ENCODE peak calls at places on chromosomes 11 and 22, in five cellular contexts. One of them, this sample, is unnamed.

GRCh38 chr11:115808351-115808940 is 304.2 kb upstream of the CADM1 start:
- DNase-seq in A549: no peak
- DNase-seq in IMR-90: no peak
- DNase-seq in HCT116: no peak
- DNase-seq in GM12878: no peak
- DNase-seq in this sample: no peak

GRCh38 chr11:109864834-109865557 is 228.2 kb upstream of the ZC3H12C start:
- DNase-seq in A549: no peak
- DNase-seq in IMR-90: peak
- DNase-seq in GM12878: no peak
- DNase-seq in HCT116: no peak
- DNase-seq in this sample: peak

GRCh38 chr11:97683733-97684132 is 1293.9 kb downstream of the JRKL start:
- DNase-seq in HCT116: no peak
- DNase-seq in IMR-90: no peak
- DNase-seq in A549: no peak
- DNase-seq in GM12878: no peak
- DNase-seq in this sample: no peak

GRCh38 chr11:119538748-119539147 is 115.8 kb upstream of the THY1 start:
- DNase-seq in HCT116: no peak
- DNase-seq in GM12878: no peak
- DNase-seq in IMR-90: no peak
- DNase-seq in A549: no peak
- DNase-seq in this sample: no peak

GRCh38 chr11:105838668-105839403 is 183.2 kb downstream of the MSANTD4 start:
- DNase-seq in A549: no peak
- DNase-seq in GM12878: no peak
- DNase-seq in IMR-90: peak
- DNase-seq in HCT116: peak
- DNase-seq in this sample: no peak

GRCh38 chr11:86999859-87000753 is 37.6 kb upstream of the TMEM135 start:
- DNase-seq in IMR-90: peak
- DNase-seq in A549: no peak
- DNase-seq in GM12878: no peak
- DNase-seq in HCT116: no peak
- DNase-seq in this sample: peak

GRCh38 chr11:34068098-34068497 is 16.6 kb downstream of the CAPRIN1 start:
- DNase-seq in A549: no peak
- DNase-seq in IMR-90: peak
- DNase-seq in HCT116: no peak
- DNase-seq in GM12878: no peak
- DNase-seq in this sample: peak

GRCh38 chr22:50703726-50704509 is 31.3 kb downstream of the SHANK3 start:
- DNase-seq in A549: no peak
- DNase-seq in IMR-90: no peak
- DNase-seq in HCT116: no peak
- DNase-seq in GM12878: no peak
- DNase-seq in this sample: no peak

GRCh38 chr22:30325724-30326703 is 727 bp downstream of the TBC1D10A start:
- DNase-seq in HCT116: no peak
- DNase-seq in A549: no peak
- DNase-seq in IMR-90: no peak
- DNase-seq in GM12878: no peak
- DNase-seq in this sample: no peak

GRCh38 chr11:1296287-1296686 is 13.1 kb downstream of the TOLLIP start:
- DNase-seq in A549: no peak
- DNase-seq in IMR-90: no peak
- DNase-seq in HCT116: no peak
- DNase-seq in GM12878: no peak
- DNase-seq in this sample: no peak

GRCh38 chr11:73648629-73649046 is 2.3 kb downstream of the PLEKHB1 start:
- DNase-seq in HCT116: no peak
- DNase-seq in A549: no peak
- DNase-seq in GM12878: no peak
- DNase-seq in IMR-90: no peak
- DNase-seq in this sample: no peak

GRCh38 chr11:130179396-130180306 is 20.1 kb downstream of the ST14 start:
- DNase-seq in HCT116: no peak
- DNase-seq in IMR-90: no peak
- DNase-seq in A549: no peak
- DNase-seq in GM12878: no peak
- DNase-seq in this sample: no peak

GRCh38 chr11:130180896-130181294 is 21.3 kb downstream of the ST14 start:
- DNase-seq in A549: no peak
- DNase-seq in GM12878: no peak
- DNase-seq in HCT116: no peak
- DNase-seq in IMR-90: no peak
- DNase-seq in this sample: no peak

GRCh38 chr11:130180491-130180890 is 20.9 kb downstream of the ST14 start:
- DNase-seq in GM12878: no peak
- DNase-seq in HCT116: no peak
- DNase-seq in IMR-90: peak
- DNase-seq in A549: no peak
- DNase-seq in this sample: no peak

GRCh38 chr11:130178992-130179391 is 19.4 kb downstream of the ST14 start:
- DNase-seq in GM12878: no peak
- DNase-seq in A549: no peak
- DNase-seq in HCT116: no peak
- DNase-seq in IMR-90: no peak
- DNase-seq in this sample: no peak

GRCh38 chr11:130181295-130182272 is 22.0 kb downstream of the ST14 start:
- DNase-seq in IMR-90: peak
- DNase-seq in GM12878: no peak
- DNase-seq in HCT116: no peak
- DNase-seq in A549: peak
- DNase-seq in this sample: no peak
- TF ChIP-seq POLR2A in IMR-90: no peak
- TF ChIP-seq POLR2A in GM12878: no peak
- TF ChIP-seq POLR2A in HCT116: no peak
- TF ChIP-seq POLR2A in A549: no peak
- TF ChIP-seq POLR2A in this sample: no peak

GRCh38 chr11:27477831-27478230 is 5.2 kb upstream of the LGR4 start:
- DNase-seq in HCT116: no peak
- DNase-seq in IMR-90: no peak
- DNase-seq in A549: no peak
- DNase-seq in GM12878: no peak
- DNase-seq in this sample: no peak
- H3K4me2 ChIP-seq in HCT116: no peak
- H3K4me2 ChIP-seq in IMR-90: no peak
- H3K4me2 ChIP-seq in A549: no peak
- H3K4me2 ChIP-seq in GM12878: no peak
- H3K4me2 ChIP-seq in this sample: no peak

GRCh38 chr11:11461473-11461872 is 108.4 kb upstream of the CSNK2A3 start:
- DNase-seq in HCT116: no peak
- DNase-seq in A549: no peak
- DNase-seq in IMR-90: no peak
- DNase-seq in GM12878: no peak
- DNase-seq in this sample: no peak

GRCh38 chr11:11459578-11459977 is 106.5 kb upstream of the CSNK2A3 start:
- DNase-seq in A549: no peak
- DNase-seq in HCT116: no peak
- DNase-seq in IMR-90: no peak
- DNase-seq in GM12878: no peak
- DNase-seq in this sample: no peak

GRCh38 chr11:11458523-11458922 is 105.5 kb upstream of the CSNK2A3 start:
- DNase-seq in A549: no peak
- DNase-seq in GM12878: no peak
- DNase-seq in HCT116: no peak
- DNase-seq in IMR-90: no peak
- DNase-seq in this sample: no peak

GRCh38 chr11:11454671-11455223 is 101.7 kb upstream of the CSNK2A3 start:
- DNase-seq in A549: no peak
- DNase-seq in GM12878: no peak
- DNase-seq in HCT116: no peak
- DNase-seq in IMR-90: no peak
- DNase-seq in this sample: no peak

GRCh38 chr11:11456896-11457295 is 103.8 kb upstream of the CSNK2A3 start:
- DNase-seq in GM12878: no peak
- DNase-seq in A549: no peak
- DNase-seq in IMR-90: no peak
- DNase-seq in HCT116: no peak
- DNase-seq in this sample: no peak
- TF ChIP-seq POLR2A in GM12878: no peak
- TF ChIP-seq POLR2A in A549: no peak
- TF ChIP-seq POLR2A in IMR-90: no peak
- TF ChIP-seq POLR2A in HCT116: no peak
- TF ChIP-seq POLR2A in this sample: no peak

DNA sequence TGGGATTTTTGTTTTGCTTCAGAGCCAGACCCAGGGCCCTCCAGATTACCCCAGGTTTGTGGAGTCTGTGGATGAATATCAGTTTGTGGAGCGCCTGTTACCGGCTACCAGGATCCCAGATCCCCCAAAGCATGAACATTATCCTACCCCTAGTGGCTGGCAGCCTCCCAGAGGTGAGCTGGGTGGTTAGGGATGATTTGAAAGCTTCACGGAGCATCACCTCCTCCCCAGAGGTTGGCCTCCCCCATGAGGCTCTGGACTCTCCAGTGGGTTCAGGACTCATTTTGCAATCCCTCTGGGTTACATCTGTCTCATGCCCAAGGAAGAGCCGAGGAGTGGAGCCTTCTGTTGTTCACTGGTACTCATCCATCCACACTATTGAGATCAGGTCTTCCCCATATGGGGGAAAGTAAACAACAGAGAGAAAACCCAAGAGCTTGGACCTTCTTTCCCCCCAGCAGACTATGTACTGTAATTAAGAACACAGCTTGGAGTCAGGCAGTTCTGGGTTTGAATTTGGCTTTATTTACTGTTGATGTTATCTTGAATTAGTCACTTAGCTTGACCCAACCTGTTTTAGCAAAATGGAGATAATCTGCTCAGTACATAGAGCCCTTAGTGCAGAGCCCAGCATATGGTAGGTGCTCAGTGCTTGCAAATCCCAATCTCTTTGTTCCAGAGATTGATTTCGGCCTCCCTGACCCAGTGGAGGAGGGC is 2.5 kb downstream of the MRPL49 start:
- DNase-seq in IMR-90: no peak
- DNase-seq in HCT116: no peak
- DNase-seq in GM12878: no peak
- DNase-seq in A549: no peak
- DNase-seq in this sample: no peak
- H3K4me2 ChIP-seq in IMR-90: no peak
- H3K4me2 ChIP-seq in HCT116: peak
- H3K4me2 ChIP-seq in GM12878: no peak
- H3K4me2 ChIP-seq in A549: no peak
- H3K4me2 ChIP-seq in this sample: no peak

GRCh38 chr22:46263208-46263575 is at the start of gene PKDREJ:
- DNase-seq in A549: no peak
- DNase-seq in HCT116: no peak
- DNase-seq in IMR-90: no peak
- DNase-seq in GM12878: no peak
- DNase-seq in this sample: no peak

GRCh38 chr22:46272196-46272595 is 4.4 kb downstream of the TTC38 start:
- DNase-seq in IMR-90: no peak
- DNase-seq in GM12878: no peak
- DNase-seq in HCT116: no peak
- DNase-seq in A549: no peak
- DNase-seq in this sample: no peak

GRCh38 chr22:46262449-46263207 is 515 bp downstream of the PKDREJ start:
- DNase-seq in HCT116: no peak
- DNase-seq in IMR-90: peak
- DNase-seq in A549: no peak
- DNase-seq in GM12878: no peak
- DNase-seq in this sample: peak

GRCh38 chr22:46269564-46269963 is 1.8 kb downstream of the TTC38 start:
- DNase-seq in A549: no peak
- DNase-seq in HCT116: no peak
- DNase-seq in GM12878: no peak
- DNase-seq in IMR-90: no peak
- DNase-seq in this sample: peak

DNA sequence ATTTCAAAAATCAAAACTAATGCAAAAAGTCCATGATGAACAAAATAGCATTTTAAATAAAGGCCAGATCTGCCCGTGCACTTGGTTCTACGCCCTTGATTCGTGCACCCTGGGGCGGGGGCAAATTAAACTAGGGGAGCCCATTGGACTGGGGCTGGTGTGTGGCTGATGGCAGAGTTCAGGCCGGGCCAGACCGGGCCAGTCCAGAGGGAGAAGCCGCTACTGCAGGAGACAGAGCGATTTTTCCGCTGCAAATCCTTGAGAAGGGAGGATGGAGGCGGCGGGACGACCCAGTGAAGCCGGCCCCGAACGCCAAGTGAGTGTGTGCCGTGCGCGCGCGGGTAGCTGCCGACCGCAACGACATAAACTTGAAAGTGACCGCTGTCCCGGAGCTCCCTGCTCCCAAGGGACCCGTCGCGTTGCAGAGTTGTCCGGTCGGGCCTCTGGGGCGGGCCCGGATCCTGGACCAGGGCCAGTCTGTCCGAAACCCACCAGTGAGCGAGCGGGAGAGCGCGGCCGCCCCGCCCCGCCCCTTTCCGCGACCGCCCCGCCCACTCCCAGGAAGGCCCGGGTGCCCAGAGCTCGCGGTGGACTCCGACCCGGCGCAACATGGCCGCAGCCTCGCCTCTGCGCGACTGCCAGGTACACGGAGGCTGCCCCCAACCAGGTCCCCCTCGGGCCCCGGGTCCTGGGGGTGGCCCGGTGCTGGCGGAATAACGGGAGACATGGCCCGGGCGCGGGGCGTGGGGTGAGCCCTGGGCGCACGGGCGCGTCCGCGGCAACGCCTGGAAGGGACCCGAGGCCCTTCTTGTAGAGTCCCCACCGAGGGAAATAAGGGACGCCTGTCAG is at the start of gene TTC38:
- DNase-seq in GM12878: no peak
- DNase-seq in A549: peak
- DNase-seq in HCT116: peak
- DNase-seq in IMR-90: peak
- DNase-seq in this sample: peak
- TF ChIP-seq POLR2A in GM12878: peak
- TF ChIP-seq POLR2A in A549: peak
- TF ChIP-seq POLR2A in HCT116: peak
- TF ChIP-seq POLR2A in IMR-90: peak
- TF ChIP-seq POLR2A in this sample: peak

DNA sequence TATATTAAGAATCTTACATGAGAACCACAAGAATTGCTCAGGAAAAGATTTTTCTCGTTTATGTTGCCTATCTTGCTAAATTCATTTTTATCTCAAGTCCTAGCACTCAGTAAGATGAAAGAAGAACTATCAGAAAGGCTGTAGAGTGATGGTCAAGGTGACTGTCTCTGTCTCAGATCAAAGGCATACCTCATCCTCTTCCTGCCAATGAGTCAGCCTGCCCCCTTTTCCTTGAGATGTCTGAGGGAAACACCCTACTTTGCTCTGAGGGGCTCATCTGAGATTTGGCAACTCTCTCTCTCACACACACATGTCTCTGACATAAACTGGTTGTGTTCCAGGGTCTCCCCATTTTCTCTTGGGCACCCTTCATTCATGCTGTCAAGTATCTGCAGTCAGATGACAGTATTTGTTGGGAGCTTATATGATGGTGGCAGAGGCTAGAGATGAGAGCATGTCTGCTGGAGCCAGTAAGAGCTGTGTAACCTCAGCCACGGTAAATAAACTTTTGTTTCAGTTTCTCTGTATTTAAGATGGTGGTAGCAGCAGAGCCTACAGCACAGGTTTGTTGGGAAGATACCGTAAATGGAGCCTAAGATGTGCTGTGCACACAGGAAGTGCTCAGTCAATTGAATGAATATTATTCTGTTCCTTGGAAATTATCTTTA is 1.6 kb downstream of the MMP27 start:
- DNase-seq in HCT116: no peak
- DNase-seq in A549: no peak
- DNase-seq in IMR-90: no peak
- DNase-seq in GM12878: no peak
- DNase-seq in this sample: no peak
- H3K4me2 ChIP-seq in HCT116: no peak
- H3K4me2 ChIP-seq in A549: no peak
- H3K4me2 ChIP-seq in IMR-90: no peak
- H3K4me2 ChIP-seq in GM12878: no peak
- H3K4me2 ChIP-seq in this sample: no peak